ENCODE peak calls at places on chromosome 4, in seven cellular contexts. Y is IMR-90, L is trophoblast cell, S is mesenchymal stem cell, Q is H9, R is mesendoderm, K is H1. W is an unnamed sample.
A peak's percentile ranks its signal among the peaks of the same experiment; 100 is the strongest.

GRCh38 chr4:65482410-65482809 is 187.9 kb downstream of the EPHA5 start:
- DNase-seq in L (no peak), Q (no peak), Y (no peak), K (no peak), R (no peak), S (peak; percentile 55), W (no peak)

GRCh38 chr4:58247792-58248191 is 1137.6 kb upstream of the IGFBP7 start:
- DNase-seq in R (peak; percentile 76), Q (peak; percentile 34), L (peak; percentile 11), Y (no peak), K (no peak), S (peak; percentile 45), W (no peak)

GRCh38 chr4:79764118-79764517 is 308.9 kb downstream of the ANTXR2 start:
- DNase-seq in Q (no peak), R (peak; percentile 14), K (no peak), S (no peak), L (no peak), Y (no peak), W (no peak)

GRCh38 chr4:157961591-157961990 is 211.2 kb downstream of the GASK1B start:
- DNase-seq in S (no peak), R (no peak), L (no peak), Y (no peak), K (no peak), Q (no peak), W (no peak)

GRCh38 chr4:39710098-39710896 is 12.4 kb downstream of the UBE2K start:
- DNase-seq in R (no peak), S (no peak), Q (no peak), L (no peak), Y (no peak), K (no peak), W (no peak)

GRCh38 chr4:173519130-173520101 is 10.6 kb downstream of the HAND2 start:
- DNase-seq in Y (no peak), R (no peak), S (peak; percentile 92), Q (no peak), L (no peak), K (no peak), W (no peak)

GRCh38 chr4:99403380-99404194 is 31.6 kb downstream of the ADH7 start:
- DNase-seq in Q (no peak), K (no peak), S (no peak), Y (peak; percentile 74), L (no peak), R (no peak), W (no peak)

GRCh38 chr4:52201705-52202104 is 150.6 kb downstream of the SPATA18 start:
- DNase-seq in S (no peak), K (no peak), Q (no peak), R (peak; percentile 84), Y (no peak), L (no peak), W (no peak)

GRCh38 chr4:70559924-70560323 is 32.1 kb upstream of the AMBN start:
- DNase-seq in Q (no peak), K (no peak), S (no peak), Y (no peak), L (no peak), R (no peak), W (no peak)

GRCh38 chr4:90187148-90187884 is 60.1 kb downstream of the CCSER1 start:
- DNase-seq in R (no peak), L (no peak), Q (no peak), Y (no peak), K (no peak), S (no peak), W (no peak)

GRCh38 chr4:94533405-94534223 is 81.9 kb downstream of the PDLIM5 start:
- DNase-seq in S (peak; percentile 38), K (no peak), L (peak; percentile 45), Y (no peak), R (no peak), Q (no peak), W (no peak)

GRCh38 chr4:3269105-3269927 is 20.4 kb downstream of the MSANTD1 start:
- DNase-seq in S (no peak), L (no peak), Q (no peak), R (no peak), K (no peak), Y (no peak), W (no peak)

GRCh38 chr4:184349283-184350039 is 124.9 kb downstream of the IRF2 start:
- DNase-seq in R (no peak), S (no peak), K (no peak), Q (no peak), Y (no peak), L (no peak), W (no peak)

GRCh38 chr4:151359576-151359975 is 34.2 kb upstream of the SH3D19 start:
- DNase-seq in Q (no peak), L (no peak), R (no peak), Y (no peak), S (peak; percentile 7), K (no peak), W (no peak)

GRCh38 chr4:103099691-103100392 is at the start of gene BDH2:
- DNase-seq in L (peak; percentile 96), K (peak; percentile 27), S (peak; percentile 97), Q (peak; percentile 35), R (peak; percentile 96), Y (peak; percentile 97), W (peak; percentile 83)

GRCh38 chr4:170089743-170090666 is at the start of gene AADAT:
- DNase-seq in R (peak; percentile 93), K (peak; percentile 60), Y (peak; percentile 72), L (peak; percentile 93), Q (peak; percentile 87), S (peak; percentile 84), W (peak; percentile 81)

GRCh38 chr4:7683126-7683703 is 248.5 kb upstream of the PSAPL1 start:
- DNase-seq in S (no peak), K (no peak), Y (no peak), L (no peak), R (no peak), Q (no peak), W (no peak)

GRCh38 chr4:8595237-8596087 is 2.9 kb downstream of the CPZ start:
- DNase-seq in Y (no peak), S (no peak), Q (no peak), R (no peak), K (no peak), L (no peak), W (no peak)

GRCh38 chr4:39435875-39436563 is 22.7 kb downstream of the RPL9 start:
- DNase-seq in K (no peak), Y (no peak), L (peak; percentile 57), S (no peak), Q (no peak), R (peak; percentile 32), W (no peak)

GRCh38 chr4:78377555-78377954 is 174.0 kb upstream of the ANXA3 start:
- DNase-seq in Q (no peak), R (no peak), S (no peak), L (no peak), Y (no peak), K (no peak), W (no peak)

GRCh38 chr4:113449407-113449974 is 312.0 kb downstream of the CAMK2D start:
- DNase-seq in S (peak; percentile 43), K (no peak), Y (no peak), Q (no peak), R (no peak), L (no peak), W (no peak)

GRCh38 chr4:129346760-129347159 is 250.8 kb downstream of the C4orf33 start:
- DNase-seq in Y (no peak), R (no peak), L (peak; percentile 10), K (no peak), S (no peak), Q (no peak), W (no peak)

GRCh38 chr4:129342820-129343219 is 246.9 kb downstream of the C4orf33 start:
- DNase-seq in K (no peak), Y (peak; percentile 67), R (no peak), S (peak; percentile 91), L (peak; percentile 82), Q (no peak), W (no peak)

GRCh38 chr4:129345680-129346079 is 249.7 kb downstream of the C4orf33 start:
- DNase-seq in S (no peak), R (no peak), K (no peak), Q (no peak), L (no peak), Y (no peak), W (no peak)

DNA sequence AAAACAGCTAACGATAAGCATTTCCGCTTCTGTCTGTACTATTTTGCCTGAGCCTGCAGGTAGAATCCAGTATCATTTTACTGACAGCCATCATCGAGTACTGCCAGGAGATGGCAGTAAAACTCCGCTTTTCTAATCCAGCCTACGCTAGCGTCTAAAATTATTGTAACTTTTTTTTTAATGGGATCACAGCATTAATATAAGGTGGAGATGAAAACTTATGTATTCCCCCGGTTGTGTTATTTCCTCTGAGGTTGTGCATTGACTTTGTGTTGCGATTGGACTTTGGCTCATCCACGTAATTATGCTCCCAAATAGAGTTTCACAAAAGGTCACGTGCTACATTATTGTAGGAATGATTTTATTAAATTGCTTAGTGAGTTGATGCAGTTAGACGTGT is 248.1 kb downstream of the C4orf33 start:
- DNase-seq in K (no peak), Q (no peak), R (peak; percentile 31), S (peak; percentile 38), Y (peak; percentile 27), L (peak; percentile 73), W (peak; percentile 26)
- H3K23ac ChIP-seq in K (no peak overlapping the region), Q (no peak overlapping the region), R (no peak overlapping the region), S (no peak overlapping the region), Y (no peak overlapping the region), L (no peak overlapping the region), W (no peak overlapping the region)

GRCh38 chr4:6313216-6313615 is 43.6 kb downstream of the WFS1 start:
- DNase-seq in L (peak; percentile 94), K (no peak), R (no peak), S (no peak), Q (no peak), Y (no peak), W (no peak)
- H3K23ac ChIP-seq in L (no peak overlapping the region), K (no peak overlapping the region), R (no peak overlapping the region), S (no peak overlapping the region), Q (no peak overlapping the region), Y (no peak overlapping the region), W (no peak overlapping the region)

DNA sequence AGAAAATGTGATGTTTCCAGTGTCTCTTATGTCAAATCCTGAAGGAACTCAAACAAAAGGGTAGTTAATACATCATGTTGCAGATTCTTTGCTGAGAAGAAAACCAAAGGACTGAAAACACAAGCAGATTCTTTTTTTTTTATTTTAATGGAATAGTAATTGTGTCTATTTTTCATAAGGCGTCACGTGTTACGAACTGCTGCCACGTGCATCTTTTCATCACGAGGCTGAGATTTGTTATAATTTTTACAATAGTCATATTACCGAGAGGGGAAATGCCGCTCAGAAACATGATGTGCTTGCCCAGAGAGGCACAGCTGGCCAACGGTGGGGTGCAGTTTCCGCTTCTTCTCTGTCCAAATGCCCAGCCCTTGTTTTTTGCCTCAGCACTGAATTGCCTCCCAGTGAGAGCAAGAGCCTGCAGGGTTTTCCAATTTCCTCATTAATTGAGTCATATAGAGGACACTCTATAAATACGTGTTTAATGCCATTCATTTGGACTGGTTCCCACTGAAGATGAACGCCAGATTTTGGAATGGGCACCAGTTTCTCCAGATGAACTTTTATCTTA is 225.3 kb downstream of the STK32B start:
- DNase-seq in K (no peak), S (no peak), Q (no peak), Y (no peak), R (no peak), L (no peak), W (no peak)
- H3K23ac ChIP-seq in K (no peak overlapping the region), S (no peak overlapping the region), Q (no peak overlapping the region), Y (no peak overlapping the region), R (no peak overlapping the region), L (no peak overlapping the region), W (no peak overlapping the region)

DNA sequence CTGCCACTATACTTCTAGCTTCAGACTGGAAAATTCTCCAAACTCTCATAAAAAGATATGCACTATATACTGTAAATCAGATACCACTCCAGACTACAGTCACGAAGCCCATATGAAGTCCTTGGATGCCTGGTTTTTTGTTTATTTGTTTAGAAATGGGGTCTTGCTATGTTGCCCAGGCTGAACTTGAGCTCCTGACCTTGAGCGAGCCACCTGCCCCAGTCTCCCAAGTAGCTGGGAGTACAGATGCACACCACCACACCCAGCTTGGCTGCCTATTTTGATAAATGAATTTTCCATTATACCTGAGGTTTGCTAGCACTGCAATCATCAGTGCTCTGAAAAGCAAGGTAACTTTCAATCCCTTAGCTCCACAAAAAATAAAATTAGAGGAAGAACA is 53.1 kb downstream of the ELF2 start:
- DNase-seq in Y (no peak), R (no peak), K (no peak), Q (no peak), S (no peak), L (no peak), W (no peak)
- H3K23ac ChIP-seq in Y (no peak overlapping the region), R (no peak overlapping the region), K (no peak overlapping the region), Q (no peak overlapping the region), S (no peak overlapping the region), L (no peak overlapping the region), W (no peak overlapping the region)

W was measured in neuronal stem cell.